ENCODE peak calls at places on chromosomes 5 and 9, in five cellular contexts. L is astrocyte; Y is CD8-positive, alpha-beta memory T cell; P is lower lobe of right lung; R is brain microvascular endothelial cell. Q is an unnamed sample.

GRCh38 chr9:108049026-108049591 is 559.5 kb upstream of the KLF4 start:
- DNase-seq in P (no peak), Y (no peak), L (peak; percentile 96), R (peak; percentile 91), Q (peak; percentile 9)

GRCh38 chr5:127957183-127957582 is 126.4 kb upstream of the SLC12A2 start:
- DNase-seq in L (peak; percentile 52), Y (no peak), P (no peak), R (peak; percentile 34), Q (no peak)

GRCh38 chr5:146717951-146718350 is 160.6 kb downstream of the PPP2R2B start:
- DNase-seq in L (peak; percentile 23), R (no peak), P (no peak), Y (no peak), Q (no peak)

GRCh38 chr9:3963266-3964019 is 336.4 kb downstream of the GLIS3 start:
- DNase-seq in P (no peak), R (peak; percentile 88), Y (no peak), L (peak; percentile 81), Q (peak; percentile 72)

GRCh38 chr5:141853895-141854626 is 24.1 kb downstream of the PCDH1 start:
- DNase-seq in P (no peak), R (no peak), Y (no peak), L (no peak), Q (no peak)

GRCh38 chr5:137700282-137700680 is 35.6 kb downstream of the KLHL3 start:
- DNase-seq in P (no peak), L (peak; percentile 20), R (no peak), Y (no peak), Q (no peak)

GRCh38 chr5:54580997-54581741 is 63.6 kb downstream of the SNX18 start:
- DNase-seq in Y (no peak), P (no peak), L (peak; percentile 68), R (no peak), Q (no peak)

GRCh38 chr5:79540939-79541338 is 27.0 kb upstream of the HOMER1 start:
- DNase-seq in Y (no peak), P (no peak), L (no peak), R (no peak), Q (no peak)

GRCh38 chr5:76867827-76868693 is 18.2 kb downstream of the S100Z start:
- DNase-seq in P (no peak), R (peak; percentile 75), L (peak; percentile 30), Y (peak; percentile 29), Q (peak; percentile 81)

GRCh38 chr5:67160985-67161384 is 35.6 kb downstream of the CD180 start:
- DNase-seq in Y (no peak), R (peak; percentile 27), P (no peak), L (peak; percentile 63), Q (peak; percentile 45)

GRCh38 chr5:142110046-142110531 is 1.5 kb downstream of the NDFIP1 start:
- DNase-seq in R (no peak), P (no peak), L (peak; percentile 22), Y (no peak), Q (peak; percentile 36)

GRCh38 chr9:118515947-118516346 is 811.7 kb downstream of the TLR4 start:
- DNase-seq in L (no peak), Y (no peak), R (no peak), P (no peak), Q (no peak)

GRCh38 chr9:82129708-82130107 is 141.1 kb downstream of the SPATA31D1 start:
- DNase-seq in R (peak; percentile 28), L (no peak), Y (no peak), P (no peak), Q (no peak)

GRCh38 chr9:132141948-132142594 is 19.8 kb upstream of the NTNG2 start:
- DNase-seq in L (no peak), Y (no peak), P (no peak), R (no peak), Q (peak; percentile 43)

GRCh38 chr9:8845376-8845775 is 1045.8 kb upstream of the DMAC1 start:
- DNase-seq in P (no peak), L (no peak), R (no peak), Y (no peak), Q (no peak)

GRCh38 chr5:168874713-168875380 is 295.7 kb upstream of the PANK3 start:
- DNase-seq in P (no peak), L (no peak), R (peak; percentile 28), Y (no peak), Q (peak; percentile 28)

GRCh38 chr5:102341918-102342317 is 45.8 kb upstream of the SLCO4C1 start:
- DNase-seq in R (no peak), Y (no peak), P (no peak), L (no peak), Q (no peak)

GRCh38 chr5:18745591-18745987 is 1111.3 kb downstream of the TAF11L14 start:
- DNase-seq in R (no peak), L (no peak), Y (peak; percentile 8), P (no peak), Q (no peak)

GRCh38 chr5:132760601-132761317 is 13.5 kb downstream of the CCNI2 start:
- DNase-seq in R (no peak), Y (no peak), L (no peak), P (no peak), Q (no peak)

GRCh38 chr5:132761321-132762240 is 14.4 kb downstream of the CCNI2 start:
- DNase-seq in R (no peak), Y (no peak), L (no peak), P (no peak), Q (no peak)

GRCh38 chr5:132760043-132760420 is 12.8 kb downstream of the CCNI2 start:
- DNase-seq in Y (no peak), R (no peak), P (no peak), L (no peak), Q (no peak)

GRCh38 chr5:132758406-132758805 is 11.2 kb downstream of the CCNI2 start:
- DNase-seq in L (no peak), R (no peak), Y (no peak), P (no peak), Q (no peak)

GRCh38 chr5:132759114-132760042 is 12.2 kb downstream of the CCNI2 start:
- DNase-seq in R (no peak), P (no peak), Y (no peak), L (no peak), Q (no peak)
- H3K36me3 ChIP-seq in R (peaks cover 40% of the 10 kb centered on the region), P (peaks cover 72% of the 10 kb centered on the region), Y (no peaks in the 10 kb centered on the region), L (peaks cover 14% of the 10 kb centered on the region), Q (peaks cover 10% of the 10 kb centered on the region)

DNA sequence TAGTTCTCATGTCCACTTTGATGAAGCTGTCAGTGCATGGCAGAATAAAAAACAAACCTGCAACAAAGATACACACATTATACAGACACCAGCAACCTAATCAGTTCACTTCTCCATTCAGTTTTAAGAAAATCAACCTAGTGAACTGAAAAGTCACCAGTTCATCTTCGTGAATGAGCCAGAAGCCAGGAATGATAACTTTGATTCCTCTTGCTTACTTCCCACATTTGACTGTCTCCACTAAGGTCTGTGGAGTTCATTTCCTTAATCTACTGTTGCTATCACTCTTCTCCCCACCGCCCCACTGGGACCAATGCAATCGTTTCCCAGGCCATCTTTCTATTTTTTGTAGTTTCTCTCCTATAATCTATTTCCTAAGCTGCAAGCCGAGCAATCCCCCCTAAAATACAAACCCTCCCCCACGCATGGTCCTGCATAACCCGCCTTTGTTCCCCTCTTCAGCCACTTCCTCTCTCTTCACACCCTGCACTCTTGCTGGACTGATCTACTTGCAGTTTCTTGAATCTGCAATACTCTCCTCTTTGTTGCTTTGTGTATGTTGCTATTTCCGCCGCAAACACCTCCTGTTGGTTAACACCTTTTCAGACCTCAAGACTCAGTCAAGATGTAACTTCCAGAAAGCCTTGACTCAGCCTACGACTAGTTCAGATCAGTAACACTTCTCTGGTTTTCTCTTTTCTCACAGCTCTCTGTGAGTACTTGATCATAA is 16.6 kb downstream of the STOM start:
- DNase-seq in L (no peak), R (no peak), Y (peak; percentile 67), P (no peak), Q (no peak)
- H3K36me3 ChIP-seq in L (peaks cover 1% of the 10 kb centered on the region), R (no peaks in the 10 kb centered on the region), Y (peaks cover 16% of the 10 kb centered on the region), P (peaks cover 78% of the 10 kb centered on the region), Q (peaks cover 31% of the 10 kb centered on the region)

GRCh38 chr9:129053020-129053419 is 16.6 kb downstream of the MIGA2 start:
- DNase-seq in P (no peak), Y (no peak), R (no peak), L (no peak), Q (no peak)
- H3K36me3 ChIP-seq in P (peaks cover 79% of the 10 kb centered on the region), Y (peaks cover 10% of the 10 kb centered on the region), R (peaks cover 24% of the 10 kb centered on the region), L (no peaks in the 10 kb centered on the region), Q (no peaks in the 10 kb centered on the region)

GRCh38 chr5:1193591-1193985 is 7.8 kb upstream of the SLC6A19 start:
- DNase-seq in Y (no peak), P (peak; percentile 48), R (no peak), L (no peak), Q (no peak)
- H3K36me3 ChIP-seq in Y (no peaks in the 10 kb centered on the region), P (no peaks in the 10 kb centered on the region), R (no peaks in the 10 kb centered on the region), L (no peaks in the 10 kb centered on the region), Q (no peaks in the 10 kb centered on the region)

GRCh38 chr9:130616451-130616850 is 37.1 kb downstream of the FUBP3 start:
- DNase-seq in L (no peak), R (no peak), P (no peak), Y (no peak), Q (no peak)
- H3K36me3 ChIP-seq in L (peaks cover 72% of the 10 kb centered on the region), R (peaks cover 79% of the 10 kb centered on the region), P (peaks cover 99% of the 10 kb centered on the region), Y (peaks cover 73% of the 10 kb centered on the region), Q (peaks cover 93% of the 10 kb centered on the region)

DNA sequence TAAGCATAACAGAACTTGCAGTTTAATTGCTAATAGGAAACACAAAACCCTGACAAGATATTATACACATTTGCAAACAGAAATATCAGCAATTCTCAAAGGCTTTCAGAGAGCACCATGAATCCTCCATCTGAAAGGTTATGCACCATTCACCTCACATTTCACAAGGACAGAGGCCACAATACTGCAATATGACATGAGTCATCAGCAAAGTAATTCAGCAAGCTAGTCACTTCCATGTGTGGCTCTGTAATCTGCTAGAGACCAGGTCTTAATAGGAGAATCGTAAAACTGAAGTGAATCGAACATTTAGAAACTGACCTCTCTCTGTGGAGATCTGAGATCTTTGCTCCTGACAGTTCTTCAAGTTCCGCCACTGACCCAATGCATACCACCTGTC is 28.3 kb downstream of the IARS1 start:
- DNase-seq in L (no peak), R (no peak), P (no peak), Y (no peak), Q (no peak)
- H3K36me3 ChIP-seq in L (peaks cover 85% of the 10 kb centered on the region), R (peaks cover 93% of the 10 kb centered on the region), P (peaks cover 100% of the 10 kb centered on the region), Y (peaks cover 74% of the 10 kb centered on the region), Q (peaks cover 100% of the 10 kb centered on the region)

DNA sequence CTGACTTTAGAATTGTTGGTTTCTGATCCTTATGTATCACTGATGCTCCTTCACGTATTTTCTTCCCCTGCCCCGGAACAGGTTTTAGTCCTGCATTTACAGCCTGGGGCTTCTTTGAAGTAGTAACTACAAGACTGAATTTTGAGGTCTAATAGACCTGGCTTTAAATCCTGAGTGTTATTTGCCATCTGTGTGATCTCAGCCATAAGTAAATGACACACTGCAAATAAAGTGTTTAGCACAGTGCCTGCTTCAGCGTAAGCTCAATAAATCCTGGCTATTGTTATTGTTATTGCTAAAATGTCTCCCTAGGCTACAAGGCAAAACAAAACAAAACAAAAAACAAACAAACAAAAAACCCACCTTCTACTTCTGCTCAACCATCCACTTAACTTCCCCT is 15.6 kb upstream of the LHX6 start:
- DNase-seq in L (no peak), Y (no peak), P (no peak), R (no peak), Q (no peak)
- H3K36me3 ChIP-seq in L (peaks cover 57% of the 10 kb centered on the region), Y (peaks cover 48% of the 10 kb centered on the region), P (peaks cover 99% of the 10 kb centered on the region), R (peaks cover 62% of the 10 kb centered on the region), Q (peaks cover 61% of the 10 kb centered on the region)

GRCh38 chr5:14714706-14715105 is 50.2 kb downstream of the OTULIN start:
- DNase-seq in L (no peak), P (no peak), Y (no peak), R (no peak), Q (no peak)
- H3K36me3 ChIP-seq in L (peaks cover 19% of the 10 kb centered on the region), P (peaks cover 78% of the 10 kb centered on the region), Y (peaks cover 41% of the 10 kb centered on the region), R (peaks cover 41% of the 10 kb centered on the region), Q (no peaks in the 10 kb centered on the region)

Q was measured in A673.